ENCODE peak calls at places on chromosome 17, in six cellular contexts. One of them, this sample, is unnamed.

GRCh38 chr17:74770498-74771318 is 5.4 kb downstream of the NAT9 start:
- DNase-seq in stomach: peak; percentile 89
- DNase-seq in cardiac muscle cell: peak; percentile 45
- DNase-seq in esophagus squamous epithelium: no peak
- DNase-seq in CD4-positive, CD25-positive, alpha-beta regulatory T cell: peak; percentile 77
- DNase-seq in IMR-90: peak; percentile 24
- DNase-seq in this sample: no peak

GRCh38 chr17:4625181-4625601 is 16.3 kb downstream of the ALOX15 start:
- DNase-seq in stomach: no peak
- DNase-seq in cardiac muscle cell: peak; percentile 29
- DNase-seq in esophagus squamous epithelium: no peak
- DNase-seq in CD4-positive, CD25-positive, alpha-beta regulatory T cell: no peak
- DNase-seq in IMR-90: peak; percentile 13
- DNase-seq in this sample: no peak

GRCh38 chr17:83079340-83079747 is at the start of gene METRNL:
- DNase-seq in stomach: peak; percentile 83
- DNase-seq in cardiac muscle cell: peak; percentile 79
- DNase-seq in esophagus squamous epithelium: no peak
- DNase-seq in CD4-positive, CD25-positive, alpha-beta regulatory T cell: peak; percentile 51
- DNase-seq in IMR-90: peak; percentile 50
- DNase-seq in this sample: peak; percentile 89

GRCh38 chr17:62968445-62968923 is 2.4 kb downstream of the TANC2 start:
- DNase-seq in stomach: peak; percentile 37
- DNase-seq in cardiac muscle cell: peak; percentile 90
- DNase-seq in esophagus squamous epithelium: no peak
- DNase-seq in CD4-positive, CD25-positive, alpha-beta regulatory T cell: peak; percentile 85
- DNase-seq in IMR-90: peak; percentile 94
- DNase-seq in this sample: no peak

GRCh38 chr17:12230411-12230810 is 209.7 kb downstream of the MAP2K4 start:
- DNase-seq in stomach: no peak
- DNase-seq in cardiac muscle cell: no peak
- DNase-seq in esophagus squamous epithelium: no peak
- DNase-seq in CD4-positive, CD25-positive, alpha-beta regulatory T cell: no peak
- DNase-seq in IMR-90: peak; percentile 53
- DNase-seq in this sample: no peak

GRCh38 chr17:76532072-76532651 is 5.3 kb downstream of the CYGB start:
- DNase-seq in stomach: no peak
- DNase-seq in cardiac muscle cell: peak; percentile 28
- DNase-seq in esophagus squamous epithelium: no peak
- DNase-seq in CD4-positive, CD25-positive, alpha-beta regulatory T cell: no peak
- DNase-seq in IMR-90: peak; percentile 17
- DNase-seq in this sample: no peak

GRCh38 chr17:40548491-40548981 is 16.7 kb downstream of the CCR7 start:
- DNase-seq in stomach: peak; percentile 9
- DNase-seq in cardiac muscle cell: no peak
- DNase-seq in esophagus squamous epithelium: no peak
- DNase-seq in CD4-positive, CD25-positive, alpha-beta regulatory T cell: no peak
- DNase-seq in IMR-90: no peak
- DNase-seq in this sample: peak; percentile 22

GRCh38 chr17:15134363-15134762 is 130.8 kb downstream of the PMP22 start:
- DNase-seq in stomach: no peak
- DNase-seq in cardiac muscle cell: no peak
- DNase-seq in esophagus squamous epithelium: no peak
- DNase-seq in CD4-positive, CD25-positive, alpha-beta regulatory T cell: no peak
- DNase-seq in IMR-90: no peak
- DNase-seq in this sample: no peak

GRCh38 chr17:57644311-57644710 is 100.8 kb downstream of the CCDC182 start:
- DNase-seq in stomach: no peak
- DNase-seq in cardiac muscle cell: no peak
- DNase-seq in esophagus squamous epithelium: no peak
- DNase-seq in CD4-positive, CD25-positive, alpha-beta regulatory T cell: no peak
- DNase-seq in IMR-90: no peak
- DNase-seq in this sample: no peak

GRCh38 chr17:42944211-42944610 is 20.0 kb downstream of the AARSD1 start:
- DNase-seq in stomach: no peak
- DNase-seq in cardiac muscle cell: no peak
- DNase-seq in esophagus squamous epithelium: no peak
- DNase-seq in CD4-positive, CD25-positive, alpha-beta regulatory T cell: no peak
- DNase-seq in IMR-90: peak; percentile 40
- DNase-seq in this sample: no peak

GRCh38 chr17:71098071-71098470 is 928.7 kb downstream of the KCNJ2 start:
- DNase-seq in stomach: no peak
- DNase-seq in cardiac muscle cell: no peak
- DNase-seq in esophagus squamous epithelium: no peak
- DNase-seq in CD4-positive, CD25-positive, alpha-beta regulatory T cell: no peak
- DNase-seq in IMR-90: no peak
- DNase-seq in this sample: no peak

GRCh38 chr17:73155410-73156165 is 9.2 kb upstream of the SSTR2 start:
- DNase-seq in stomach: no peak
- DNase-seq in cardiac muscle cell: no peak
- DNase-seq in esophagus squamous epithelium: no peak
- DNase-seq in CD4-positive, CD25-positive, alpha-beta regulatory T cell: no peak
- DNase-seq in IMR-90: no peak
- DNase-seq in this sample: no peak

GRCh38 chr17:82156284-82156925 is 56.2 kb downstream of the CCDC57 start:
- DNase-seq in stomach: no peak
- DNase-seq in cardiac muscle cell: no peak
- DNase-seq in esophagus squamous epithelium: no peak
- DNase-seq in CD4-positive, CD25-positive, alpha-beta regulatory T cell: no peak
- DNase-seq in IMR-90: no peak
- DNase-seq in this sample: no peak

GRCh38 chr17:20095366-20096080 is 86.4 kb downstream of the SPECC1 start:
- DNase-seq in stomach: peak; percentile 57
- DNase-seq in cardiac muscle cell: peak; percentile 56
- DNase-seq in esophagus squamous epithelium: no peak
- DNase-seq in CD4-positive, CD25-positive, alpha-beta regulatory T cell: no peak
- DNase-seq in IMR-90: peak; percentile 13
- DNase-seq in this sample: peak; percentile 83
- H3K27ac ChIP-seq in stomach: peak overlapping the region; percentile 38
- H3K27ac ChIP-seq in cardiac muscle cell: no peak overlapping the region
- H3K27ac ChIP-seq in esophagus squamous epithelium: peak overlapping the region; percentile 82
- H3K27ac ChIP-seq in CD4-positive, CD25-positive, alpha-beta regulatory T cell: no peak overlapping the region
- H3K27ac ChIP-seq in IMR-90: no peak overlapping the region
- H3K27ac ChIP-seq in this sample: no peak overlapping the region

DNA sequence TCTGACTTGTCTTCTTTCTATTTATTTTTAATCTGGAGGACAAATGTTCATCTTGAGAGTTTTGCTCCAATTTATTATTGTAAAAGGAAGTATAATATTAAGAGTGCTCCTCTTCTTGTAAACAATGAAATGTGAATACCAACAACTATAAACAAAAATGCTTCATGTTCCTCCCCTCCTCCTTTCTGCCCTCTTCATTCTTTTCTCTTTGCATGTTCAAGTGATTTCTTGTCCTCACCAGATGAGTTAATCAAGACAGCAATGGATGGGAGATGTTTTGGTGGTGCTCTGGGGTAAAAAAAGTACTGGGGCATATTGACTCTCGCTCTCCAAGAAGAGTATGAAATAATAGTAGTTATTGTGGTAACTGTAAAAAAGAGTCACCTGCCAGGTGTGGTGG is 24.3 kb downstream of the ITGB3 start:
- DNase-seq in stomach: no peak
- DNase-seq in cardiac muscle cell: no peak
- DNase-seq in esophagus squamous epithelium: no peak
- DNase-seq in CD4-positive, CD25-positive, alpha-beta regulatory T cell: no peak
- DNase-seq in IMR-90: peak; percentile 65
- DNase-seq in this sample: no peak
- H3K4me3 ChIP-seq in stomach: no peak overlapping the region
- H3K4me3 ChIP-seq in cardiac muscle cell: no peak overlapping the region
- H3K4me3 ChIP-seq in esophagus squamous epithelium: no peak overlapping the region
- H3K4me3 ChIP-seq in CD4-positive, CD25-positive, alpha-beta regulatory T cell: no peak overlapping the region
- H3K4me3 ChIP-seq in IMR-90: no peak overlapping the region
- H3K4me3 ChIP-seq in this sample: no peak overlapping the region

DNA sequence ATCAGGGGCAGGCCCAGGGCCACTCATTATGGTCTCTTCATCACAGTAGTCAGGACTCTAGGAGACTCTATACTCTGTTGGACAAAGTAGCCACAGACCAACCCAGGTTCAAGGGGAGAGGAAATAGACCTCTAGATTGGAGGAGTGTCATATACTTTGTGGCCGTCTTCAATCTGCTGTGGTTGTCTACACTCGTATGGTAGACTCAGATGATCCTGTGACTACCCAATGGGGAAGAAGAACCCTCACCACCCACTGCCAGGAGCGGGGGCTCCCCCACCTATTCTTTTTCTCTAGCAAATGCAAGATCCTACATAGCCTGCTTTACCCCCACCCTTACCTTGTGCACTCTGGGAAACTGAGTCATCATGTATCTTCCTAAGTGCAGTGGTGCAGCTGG is 80.5 kb downstream of the KSR1 start:
- DNase-seq in stomach: no peak
- DNase-seq in cardiac muscle cell: no peak
- DNase-seq in esophagus squamous epithelium: no peak
- DNase-seq in CD4-positive, CD25-positive, alpha-beta regulatory T cell: no peak
- DNase-seq in IMR-90: no peak
- DNase-seq in this sample: no peak
- H3K4me1 ChIP-seq in stomach: peaks cover 66% of the 10 kb centered on the region
- H3K4me1 ChIP-seq in cardiac muscle cell: peaks cover 9% of the 10 kb centered on the region
- H3K4me1 ChIP-seq in esophagus squamous epithelium: peaks cover 59% of the 10 kb centered on the region
- H3K4me1 ChIP-seq in CD4-positive, CD25-positive, alpha-beta regulatory T cell: no peaks in the 10 kb centered on the region
- H3K4me1 ChIP-seq in IMR-90: peaks cover 72% of the 10 kb centered on the region
- H3K4me1 ChIP-seq in this sample: no peaks in the 10 kb centered on the region

DNA sequence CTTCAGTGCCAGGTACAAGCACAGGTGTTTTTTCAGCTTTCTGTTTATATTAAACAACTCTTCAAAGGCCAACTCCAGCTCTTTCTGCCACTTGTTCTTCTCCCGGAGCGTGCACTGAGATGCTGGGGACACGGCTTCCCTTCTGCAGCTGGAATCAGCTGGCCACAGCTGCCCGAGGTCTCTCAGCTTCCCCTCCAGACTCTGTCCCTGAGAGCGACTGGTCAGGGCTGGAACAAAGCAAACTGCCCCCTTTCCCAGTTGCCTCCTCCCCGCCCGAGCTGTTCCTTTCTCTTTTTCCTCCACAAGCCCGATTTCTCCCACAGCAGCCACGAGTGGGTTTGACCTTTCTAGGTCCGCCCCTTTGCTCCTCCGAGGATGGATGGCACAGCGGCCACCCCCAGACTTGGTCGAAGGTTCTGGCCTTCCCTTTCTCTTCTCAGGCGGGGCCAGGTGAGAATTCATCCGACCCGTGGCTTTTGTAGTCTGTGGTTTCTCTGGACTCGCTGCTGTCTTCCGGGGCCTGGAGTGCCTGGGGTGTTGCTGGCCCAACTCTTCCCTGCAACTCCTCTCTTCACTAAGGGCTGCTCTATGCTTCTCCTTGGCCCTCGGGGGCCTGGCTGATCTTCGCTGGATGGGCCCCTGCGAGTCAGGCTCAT is 11.5 kb downstream of the CEP295NL start:
- DNase-seq in stomach: no peak
- DNase-seq in cardiac muscle cell: no peak
- DNase-seq in esophagus squamous epithelium: no peak
- DNase-seq in CD4-positive, CD25-positive, alpha-beta regulatory T cell: no peak
- DNase-seq in IMR-90: no peak
- DNase-seq in this sample: peak; percentile 72
- H3K27ac ChIP-seq in stomach: peak overlapping the region; percentile 56
- H3K27ac ChIP-seq in cardiac muscle cell: no peak overlapping the region
- H3K27ac ChIP-seq in esophagus squamous epithelium: peak overlapping the region; percentile 65
- H3K27ac ChIP-seq in CD4-positive, CD25-positive, alpha-beta regulatory T cell: peak overlapping the region; percentile 71
- H3K27ac ChIP-seq in IMR-90: no peak overlapping the region
- H3K27ac ChIP-seq in this sample: no peak overlapping the region

GRCh38 chr17:61307905-61308886 is 91.4 kb upstream of the TBX2 start:
- DNase-seq in stomach: no peak
- DNase-seq in cardiac muscle cell: peak; percentile 91
- DNase-seq in esophagus squamous epithelium: no peak
- DNase-seq in CD4-positive, CD25-positive, alpha-beta regulatory T cell: no peak
- DNase-seq in IMR-90: peak; percentile 99
- DNase-seq in this sample: no peak
- H3K4me3 ChIP-seq in stomach: no peak overlapping the region
- H3K4me3 ChIP-seq in cardiac muscle cell: no peak overlapping the region
- H3K4me3 ChIP-seq in esophagus squamous epithelium: no peak overlapping the region
- H3K4me3 ChIP-seq in CD4-positive, CD25-positive, alpha-beta regulatory T cell: no peak overlapping the region
- H3K4me3 ChIP-seq in IMR-90: no peak overlapping the region
- H3K4me3 ChIP-seq in this sample: no peak overlapping the region

DNA sequence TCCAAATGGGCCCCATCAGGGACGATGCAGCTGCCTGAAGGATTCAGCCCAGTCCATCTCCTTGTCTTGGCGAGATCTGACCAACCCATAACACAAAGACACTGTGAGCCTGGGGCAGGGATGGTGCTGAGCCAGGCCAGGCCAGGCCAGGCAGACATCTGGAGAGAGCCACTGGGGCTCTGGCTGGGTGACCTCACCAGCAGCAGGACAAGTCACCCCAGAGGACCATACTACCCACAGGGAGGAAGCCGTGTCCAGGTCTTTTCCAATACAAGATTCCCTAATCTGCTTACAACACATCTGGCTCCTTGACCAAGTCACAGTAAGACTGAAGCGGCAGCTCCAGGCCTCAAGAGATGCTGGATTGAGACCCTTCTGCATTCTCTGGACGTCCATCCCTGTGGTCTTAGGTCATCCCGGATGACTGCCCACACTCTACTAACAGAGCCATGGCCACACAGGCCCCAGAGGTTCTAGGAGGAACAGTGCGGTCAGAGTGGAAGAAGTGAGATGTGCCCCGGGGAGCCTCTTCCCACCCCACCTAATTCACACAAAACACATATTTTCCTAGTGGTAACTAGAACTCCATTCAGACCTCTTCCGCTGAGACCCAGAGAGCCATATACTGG is 81.8 kb upstream of the RCVRN start:
- DNase-seq in stomach: no peak
- DNase-seq in cardiac muscle cell: no peak
- DNase-seq in esophagus squamous epithelium: no peak
- DNase-seq in CD4-positive, CD25-positive, alpha-beta regulatory T cell: no peak
- DNase-seq in IMR-90: no peak
- DNase-seq in this sample: no peak
- H3K4me1 ChIP-seq in stomach: no peaks in the 10 kb centered on the region
- H3K4me1 ChIP-seq in cardiac muscle cell: no peaks in the 10 kb centered on the region
- H3K4me1 ChIP-seq in esophagus squamous epithelium: peaks cover 15% of the 10 kb centered on the region
- H3K4me1 ChIP-seq in CD4-positive, CD25-positive, alpha-beta regulatory T cell: no peaks in the 10 kb centered on the region
- H3K4me1 ChIP-seq in IMR-90: no peaks in the 10 kb centered on the region
- H3K4me1 ChIP-seq in this sample: no peaks in the 10 kb centered on the region